ENCODE peak calls at places on chromosomes 6 and 20, in nine cellular contexts. S is testis, D is PC-3, B is heart left ventricle, M is colonic mucosa, U is tibial nerve, O is fibroblast of lung, V is right atrium auricular region, C is transverse colon. W is an unnamed sample. For H3K27me3, the result is how much of the 10 kb centered on the place peaks cover.

GRCh38 chr6:170450946-170451761 is 102.0 kb downstream of the PSMB1 start:
- DNase-seq in S (peak), D (no peak), B (peak), M (no peak), U (no peak), O (no peak), V (peak), C (no peak), W (no peak)

GRCh38 chr6:77463308-77463880 is at the start of gene HTR1B:
- DNase-seq in S (peak), D (no peak), B (no peak), M (peak), U (no peak), O (peak), V (no peak), C (no peak), W (no peak)

GRCh38 chr6:32843979-32844838 is at the start of gene PSMB8:
- DNase-seq in S (peak), D (peak), B (peak), M (peak), U (peak), O (peak), V (peak), C (peak), W (peak)

GRCh38 chr6:38027685-38028373 is 208.3 kb downstream of the ZFAND3 start:
- DNase-seq in S (no peak), D (no peak), B (no peak), M (no peak), U (no peak), O (peak), V (no peak), C (no peak), W (no peak)

GRCh38 chr6:125802943-125803377 is 12.2 kb downstream of the NCOA7 start:
- DNase-seq in S (no peak), D (peak), B (no peak), M (no peak), U (no peak), O (peak), V (no peak), C (no peak), W (no peak)

GRCh38 chr6:8029243-8029870 is 34.8 kb downstream of the BLOC1S5 start:
- DNase-seq in S (no peak), D (no peak), B (no peak), M (no peak), U (no peak), O (peak), V (no peak), C (no peak), W (no peak)

GRCh38 chr6:44253307-44254101 is 3.8 kb downstream of the SLC35B2 start:
- DNase-seq in S (peak), D (peak), B (no peak), M (peak), U (no peak), O (no peak), V (no peak), C (peak), W (peak)

GRCh38 chr6:62528894-62529526 is 243.0 kb upstream of the KHDRBS2 start:
- DNase-seq in S (no peak), D (no peak), B (no peak), M (no peak), U (no peak), O (no peak), V (no peak), C (no peak), W (no peak)

GRCh38 chr6:97049254-97050004 is 124.9 kb downstream of the KLHL32 start:
- DNase-seq in S (peak), D (no peak), B (no peak), M (no peak), U (no peak), O (no peak), V (no peak), C (no peak), W (no peak)

GRCh38 chr6:89454300-89454699 is 21.3 kb downstream of the ANKRD6 start:
- DNase-seq in S (no peak), D (no peak), B (no peak), M (no peak), U (no peak), O (no peak), V (no peak), C (no peak), W (no peak)

GRCh38 chr20:32231847-32232246 is 24.2 kb downstream of the POFUT1 start:
- DNase-seq in S (no peak), D (no peak), B (no peak), M (no peak), U (no peak), O (no peak), V (no peak), C (no peak), W (no peak)

GRCh38 chr20:51311636-51312479 is 230.7 kb downstream of the NFATC2 start:
- DNase-seq in S (no peak), D (peak), B (no peak), M (no peak), U (no peak), O (peak), V (no peak), C (no peak), W (peak)

GRCh38 chr20:22101606-22102005 is 396.1 kb downstream of the PAX1 start:
- DNase-seq in S (no peak), D (no peak), B (no peak), M (no peak), U (no peak), O (no peak), V (no peak), C (no peak), W (no peak)

GRCh38 chr20:46622125-46622524 is 29.1 kb downstream of the SLC13A3 start:
- DNase-seq in S (no peak), D (no peak), B (no peak), M (no peak), U (no peak), O (no peak), V (no peak), C (no peak), W (no peak)

GRCh38 chr6:41332241-41332640 is 3.2 kb upstream of the NCR2 start:
- DNase-seq in S (no peak), D (no peak), B (no peak), M (no peak), U (no peak), O (no peak), V (no peak), C (no peak), W (no peak)

GRCh38 chr20:7704021-7704420 is 236.2 kb downstream of the HAO1 start:
- DNase-seq in S (no peak), D (no peak), B (no peak), M (no peak), U (no peak), O (no peak), V (no peak), C (no peak), W (no peak)

GRCh38 chr6:96626749-96627353 is 63.9 kb downstream of the FHL5 start:
- DNase-seq in S (no peak), D (peak), B (no peak), M (no peak), U (no peak), O (peak), V (no peak), C (no peak), W (no peak)

GRCh38 chr6:168137024-168137423 is 58.0 kb upstream of the FRMD1 start:
- DNase-seq in S (peak), D (no peak), B (no peak), M (peak), U (no peak), O (no peak), V (peak), C (no peak), W (no peak)

GRCh38 chr6:16049178-16049577 is 79.7 kb upstream of the MYLIP start:
- DNase-seq in S (no peak), D (no peak), B (no peak), M (no peak), U (no peak), O (peak), V (no peak), C (no peak), W (no peak)

GRCh38 chr6:116451916-116452315 is 9.3 kb upstream of the CALHM6 start:
- DNase-seq in S (no peak), D (no peak), B (no peak), M (no peak), U (no peak), O (no peak), V (no peak), C (no peak), W (no peak)

GRCh38 chr6:85580104-85580877 is 13.4 kb downstream of the SNX14 start:
- DNase-seq in S (no peak), D (peak), B (no peak), M (peak), U (no peak), O (peak), V (no peak), C (no peak), W (peak)

GRCh38 chr6:31834367-31834703 is 6.8 kb downstream of the HSPA1B start:
- DNase-seq in S (peak), D (peak), B (peak), M (peak), U (peak), O (peak), V (peak), C (peak), W (peak)

GRCh38 chr6:112690497-112691202 is 343.5 kb downstream of the RFPL4B start:
- DNase-seq in S (no peak), D (peak), B (no peak), M (no peak), U (no peak), O (peak), V (no peak), C (no peak), W (no peak)

GRCh38 chr20:52905235-52905634 is 66.9 kb upstream of the TSHZ2 start:
- DNase-seq in S (no peak), D (no peak), B (no peak), M (no peak), U (no peak), O (no peak), V (no peak), C (no peak), W (no peak)

GRCh38 chr6:26578741-26579140 is 18.0 kb upstream of the ABT1 start:
- DNase-seq in S (no peak), D (no peak), B (no peak), M (no peak), U (no peak), O (no peak), V (no peak), C (no peak), W (no peak)
- H3K27me3 ChIP-seq in S (under half), D (under half), B (under half), M (under half), U (under half), O (under half), V (under half), C (half or more), W (under half)

GRCh38 chr6:149935246-149935645 is 6.6 kb upstream of the ULBP2 start:
- DNase-seq in S (no peak), D (peak), B (no peak), M (no peak), U (no peak), O (peak), V (no peak), C (no peak), W (no peak)
- H3K27me3 ChIP-seq in S (under half), D (under half), B (under half), M (under half), U (half or more), O (under half), V (under half), C (half or more), W (under half)

GRCh38 chr6:166268431-166268830 is 39.8 kb downstream of the PRR18 start:
- DNase-seq in S (no peak), D (no peak), B (no peak), M (no peak), U (no peak), O (no peak), V (no peak), C (no peak), W (no peak)
- H3K27me3 ChIP-seq in S (under half), D (under half), B (under half), M (under half), U (under half), O (under half), V (under half), C (under half), W (under half)

GRCh38 chr6:27562027-27562410 is 89.1 kb upstream of the ZNF184 start:
- DNase-seq in S (no peak), D (no peak), B (no peak), M (no peak), U (no peak), O (no peak), V (no peak), C (no peak), W (no peak)
- H3K27me3 ChIP-seq in S (under half), D (under half), B (under half), M (under half), U (half or more), O (under half), V (under half), C (half or more), W (under half)

GRCh38 chr6:29829766-29830165 is 2.1 kb downstream of the HLA-G start:
- DNase-seq in S (no peak), D (no peak), B (no peak), M (no peak), U (no peak), O (no peak), V (no peak), C (no peak), W (no peak)
- H3K27me3 ChIP-seq in S (under half), D (under half), B (under half), M (under half), U (half or more), O (under half), V (under half), C (half or more), W (under half)